ENCODE peak calls at places on chromosomes 7 and 10, in five cellular contexts. One of them, this sample, is unnamed.
A peak's percentile ranks its signal among the peaks of the same experiment; 100 is the strongest.

GRCh38 chr7:44914992-44915607 is 29.8 kb upstream of the PURB start:
- DNase-seq in K562: no peak
- DNase-seq in brain microvascular endothelial cell: no peak
- DNase-seq in CD4-positive, alpha-beta T cell: peak; percentile 57
- DNase-seq in PC-3: no peak
- DNase-seq in this sample: no peak

GRCh38 chr10:81876253-81876731 is 1.3 kb downstream of the NRG3 start:
- DNase-seq in K562: no peak
- DNase-seq in PC-3: no peak
- DNase-seq in brain microvascular endothelial cell: no peak
- DNase-seq in CD4-positive, alpha-beta T cell: no peak
- DNase-seq in this sample: no peak

GRCh38 chr10:69220041-69220451 is at the start of gene HKDC1:
- DNase-seq in K562: no peak
- DNase-seq in CD4-positive, alpha-beta T cell: no peak
- DNase-seq in brain microvascular endothelial cell: no peak
- DNase-seq in PC-3: no peak
- DNase-seq in this sample: no peak

GRCh38 chr10:132451506-132452215 is 54.7 kb downstream of the PWWP2B start:
- DNase-seq in PC-3: no peak
- DNase-seq in brain microvascular endothelial cell: no peak
- DNase-seq in CD4-positive, alpha-beta T cell: no peak
- DNase-seq in K562: no peak
- DNase-seq in this sample: no peak

GRCh38 chr10:34045571-34046190 is 711.2 kb upstream of the NRP1 start:
- DNase-seq in PC-3: peak; percentile 62
- DNase-seq in K562: no peak
- DNase-seq in CD4-positive, alpha-beta T cell: no peak
- DNase-seq in brain microvascular endothelial cell: peak; percentile 5
- DNase-seq in this sample: no peak

GRCh38 chr10:10872706-10873276 is 144.9 kb upstream of the CELF2 start:
- DNase-seq in brain microvascular endothelial cell: peak; percentile 24
- DNase-seq in K562: no peak
- DNase-seq in PC-3: no peak
- DNase-seq in CD4-positive, alpha-beta T cell: no peak
- DNase-seq in this sample: no peak

GRCh38 chr10:72637398-72637857 is 11.5 kb upstream of the MICU1 start:
- DNase-seq in CD4-positive, alpha-beta T cell: no peak
- DNase-seq in PC-3: no peak
- DNase-seq in K562: peak; percentile 95
- DNase-seq in brain microvascular endothelial cell: peak; percentile 61
- DNase-seq in this sample: no peak

GRCh38 chr10:127158663-127159062 is 37.7 kb downstream of the INSYN2A start:
- DNase-seq in K562: no peak
- DNase-seq in CD4-positive, alpha-beta T cell: no peak
- DNase-seq in PC-3: no peak
- DNase-seq in brain microvascular endothelial cell: no peak
- DNase-seq in this sample: no peak

GRCh38 chr7:130719550-130719949 is 14.5 kb downstream of the KLF14 start:
- DNase-seq in K562: no peak
- DNase-seq in PC-3: no peak
- DNase-seq in CD4-positive, alpha-beta T cell: no peak
- DNase-seq in brain microvascular endothelial cell: no peak
- DNase-seq in this sample: no peak

GRCh38 chr10:88386878-88387773 is 196.0 kb downstream of the RNLS start:
- DNase-seq in PC-3: no peak
- DNase-seq in K562: no peak
- DNase-seq in CD4-positive, alpha-beta T cell: no peak
- DNase-seq in brain microvascular endothelial cell: peak; percentile 96
- DNase-seq in this sample: no peak

GRCh38 chr10:93488956-93489528 is 6.9 kb upstream of the MYOF start:
- DNase-seq in brain microvascular endothelial cell: no peak
- DNase-seq in PC-3: no peak
- DNase-seq in CD4-positive, alpha-beta T cell: no peak
- DNase-seq in K562: no peak
- DNase-seq in this sample: no peak

GRCh38 chr7:106178593-106179134 is 66.6 kb upstream of the SYPL1 start:
- DNase-seq in brain microvascular endothelial cell: peak; percentile 39
- DNase-seq in K562: peak; percentile 33
- DNase-seq in PC-3: peak; percentile 86
- DNase-seq in CD4-positive, alpha-beta T cell: no peak
- DNase-seq in this sample: peak; percentile 71

GRCh38 chr10:34544400-34544799 is 270.7 kb downstream of the PARD3 start:
- DNase-seq in brain microvascular endothelial cell: no peak
- DNase-seq in PC-3: no peak
- DNase-seq in K562: no peak
- DNase-seq in CD4-positive, alpha-beta T cell: no peak
- DNase-seq in this sample: no peak

GRCh38 chr7:38007096-38007495 is 86.7 kb downstream of the EPDR1 start:
- DNase-seq in brain microvascular endothelial cell: no peak
- DNase-seq in CD4-positive, alpha-beta T cell: no peak
- DNase-seq in K562: no peak
- DNase-seq in PC-3: no peak
- DNase-seq in this sample: no peak

GRCh38 chr10:49398986-49399385 is 3.1 kb upstream of the DRGX start:
- DNase-seq in PC-3: no peak
- DNase-seq in CD4-positive, alpha-beta T cell: no peak
- DNase-seq in K562: no peak
- DNase-seq in brain microvascular endothelial cell: no peak
- DNase-seq in this sample: no peak

GRCh38 chr7:102094311-102094710 is 192.4 kb upstream of the SH2B2 start:
- DNase-seq in brain microvascular endothelial cell: no peak
- DNase-seq in CD4-positive, alpha-beta T cell: no peak
- DNase-seq in K562: no peak
- DNase-seq in PC-3: no peak
- DNase-seq in this sample: no peak

GRCh38 chr7:117652943-117653700 is 173.3 kb downstream of the CFTR start:
- DNase-seq in CD4-positive, alpha-beta T cell: no peak
- DNase-seq in brain microvascular endothelial cell: no peak
- DNase-seq in PC-3: no peak
- DNase-seq in K562: no peak
- DNase-seq in this sample: no peak

GRCh38 chr10:105733919-105734318 is 1092.8 kb downstream of the SORCS3 start:
- DNase-seq in CD4-positive, alpha-beta T cell: no peak
- DNase-seq in K562: no peak
- DNase-seq in PC-3: no peak
- DNase-seq in brain microvascular endothelial cell: no peak
- DNase-seq in this sample: no peak

GRCh38 chr10:117004627-117005453 is at the start of gene SHTN1:
- DNase-seq in K562: peak; percentile 85
- DNase-seq in PC-3: peak; percentile 88
- DNase-seq in CD4-positive, alpha-beta T cell: peak; percentile 19
- DNase-seq in brain microvascular endothelial cell: peak; percentile 32
- DNase-seq in this sample: peak; percentile 87

GRCh38 chr7:121744877-121745276 is 128.1 kb upstream of the PTPRZ1 start:
- DNase-seq in brain microvascular endothelial cell: no peak
- DNase-seq in K562: no peak
- DNase-seq in CD4-positive, alpha-beta T cell: no peak
- DNase-seq in PC-3: no peak
- DNase-seq in this sample: no peak

GRCh38 chr10:132419631-132420468 is 22.9 kb downstream of the PWWP2B start:
- DNase-seq in K562: no peak
- DNase-seq in PC-3: no peak
- DNase-seq in brain microvascular endothelial cell: no peak
- DNase-seq in CD4-positive, alpha-beta T cell: no peak
- DNase-seq in this sample: no peak

GRCh38 chr10:77463967-77464745 is 173.5 kb downstream of the KCNMA1 start:
- DNase-seq in CD4-positive, alpha-beta T cell: no peak
- DNase-seq in brain microvascular endothelial cell: peak; percentile 45
- DNase-seq in PC-3: peak; percentile 65
- DNase-seq in K562: no peak
- DNase-seq in this sample: no peak

GRCh38 chr10:131155903-131156285 is 155.6 kb downstream of the TCERG1L start:
- DNase-seq in brain microvascular endothelial cell: no peak
- DNase-seq in CD4-positive, alpha-beta T cell: no peak
- DNase-seq in K562: no peak
- DNase-seq in PC-3: no peak
- DNase-seq in this sample: no peak

GRCh38 chr7:4838626-4839334 is 23.1 kb downstream of the PAPOLB start:
- DNase-seq in CD4-positive, alpha-beta T cell: no peak
- DNase-seq in brain microvascular endothelial cell: no peak
- DNase-seq in K562: no peak
- DNase-seq in PC-3: no peak
- DNase-seq in this sample: no peak

GRCh38 chr10:53256623-53257022 is 484.0 kb upstream of the MBL2 start:
- DNase-seq in K562: no peak
- DNase-seq in brain microvascular endothelial cell: no peak
- DNase-seq in PC-3: peak; percentile 100
- DNase-seq in CD4-positive, alpha-beta T cell: no peak
- DNase-seq in this sample: no peak

GRCh38 chr10:128522551-128523289 is 396.5 kb upstream of the MKI67 start:
- DNase-seq in PC-3: no peak
- DNase-seq in brain microvascular endothelial cell: no peak
- DNase-seq in K562: peak; percentile 6
- DNase-seq in CD4-positive, alpha-beta T cell: no peak
- DNase-seq in this sample: no peak

GRCh38 chr10:5737352-5737751 is 52.7 kb downstream of the TASOR2 start:
- DNase-seq in brain microvascular endothelial cell: no peak
- DNase-seq in PC-3: no peak
- DNase-seq in CD4-positive, alpha-beta T cell: no peak
- DNase-seq in K562: no peak
- DNase-seq in this sample: no peak

GRCh38 chr7:114468844-114469243 is 54.2 kb downstream of the FOXP2 start:
- DNase-seq in PC-3: no peak
- DNase-seq in K562: no peak
- DNase-seq in CD4-positive, alpha-beta T cell: no peak
- DNase-seq in brain microvascular endothelial cell: no peak
- DNase-seq in this sample: no peak

GRCh38 chr10:93993782-93994668 is at the start of gene PLCE1:
- DNase-seq in CD4-positive, alpha-beta T cell: no peak
- DNase-seq in K562: peak; percentile 34
- DNase-seq in PC-3: peak; percentile 69
- DNase-seq in brain microvascular endothelial cell: no peak
- DNase-seq in this sample: peak; percentile 23

GRCh38 chr7:155269766-155270585 is 27.7 kb upstream of the INSIG1 start:
- DNase-seq in brain microvascular endothelial cell: peak; percentile 73
- DNase-seq in CD4-positive, alpha-beta T cell: no peak
- DNase-seq in K562: no peak
- DNase-seq in PC-3: no peak
- DNase-seq in this sample: no peak

GRCh38 chr10:69411476-69411875 is 5.2 kb downstream of the TACR2 start:
- DNase-seq in K562: peak; percentile 64
- DNase-seq in PC-3: no peak
- DNase-seq in brain microvascular endothelial cell: no peak
- DNase-seq in CD4-positive, alpha-beta T cell: no peak
- DNase-seq in this sample: no peak

GRCh38 chr7:77453531-77453930 is 37.4 kb upstream of the GSAP start:
- DNase-seq in brain microvascular endothelial cell: peak; percentile 39
- DNase-seq in CD4-positive, alpha-beta T cell: no peak
- DNase-seq in K562: no peak
- DNase-seq in PC-3: peak; percentile 49
- DNase-seq in this sample: peak; percentile 17
- H3K27ac ChIP-seq in brain microvascular endothelial cell: no peak overlapping the region
- H3K27ac ChIP-seq in CD4-positive, alpha-beta T cell: no peak overlapping the region
- H3K27ac ChIP-seq in K562: no peak overlapping the region
- H3K27ac ChIP-seq in PC-3: peak overlapping the region; percentile 89
- H3K27ac ChIP-seq in this sample: no peak overlapping the region

GRCh38 chr7:139987691-139988516 is 74.8 kb downstream of the PARP12 start:
- DNase-seq in PC-3: no peak
- DNase-seq in brain microvascular endothelial cell: no peak
- DNase-seq in K562: no peak
- DNase-seq in CD4-positive, alpha-beta T cell: no peak
- DNase-seq in this sample: no peak
- TF ChIP-seq CTCF in PC-3: peak; percentile 34
- TF ChIP-seq CTCF in brain microvascular endothelial cell: peak; percentile 25
- TF ChIP-seq CTCF in K562: peak; percentile 33
- TF ChIP-seq CTCF in CD4-positive, alpha-beta T cell: no peak
- TF ChIP-seq CTCF in this sample: no peak

GRCh38 chr10:120266037-120266436 is 191.0 kb upstream of the PLPP4 start:
- DNase-seq in CD4-positive, alpha-beta T cell: no peak
- DNase-seq in PC-3: no peak
- DNase-seq in K562: no peak
- DNase-seq in brain microvascular endothelial cell: no peak
- DNase-seq in this sample: no peak

GRCh38 chr10:120260446-120260845 is 196.6 kb upstream of the PLPP4 start:
- DNase-seq in K562: no peak
- DNase-seq in CD4-positive, alpha-beta T cell: no peak
- DNase-seq in brain microvascular endothelial cell: no peak
- DNase-seq in PC-3: no peak
- DNase-seq in this sample: no peak

DNA sequence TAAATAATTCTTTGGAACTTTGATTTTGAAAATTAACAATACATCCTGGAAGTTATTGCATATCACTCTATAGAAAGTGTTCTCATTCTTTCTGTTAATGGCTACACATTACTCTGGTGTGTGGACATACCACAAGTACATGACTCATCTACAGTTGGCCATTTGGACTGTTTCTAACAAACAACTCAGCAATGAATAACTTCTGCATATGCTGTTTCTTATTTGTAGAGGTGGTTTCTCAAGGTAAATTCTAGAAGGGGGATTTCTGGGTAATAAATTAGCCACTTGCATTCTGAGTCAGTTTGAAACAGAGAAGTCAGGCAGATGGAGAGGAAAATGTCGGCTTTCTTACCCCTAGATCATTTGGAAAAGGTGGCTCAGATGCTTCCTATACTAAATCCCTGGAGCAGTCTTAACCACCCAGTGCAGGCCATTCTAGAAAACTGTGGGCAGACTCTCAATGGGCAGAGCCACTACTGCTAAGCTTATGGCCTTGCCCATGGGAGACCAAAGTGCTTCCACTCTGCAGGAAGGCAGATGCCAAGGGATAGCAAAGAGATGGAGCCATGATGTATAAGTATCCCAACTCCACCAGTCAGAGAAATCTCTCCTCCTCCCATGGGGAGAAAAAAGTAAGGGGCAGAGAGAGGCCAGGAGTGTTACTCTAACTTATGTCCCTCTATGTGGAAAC is 194.0 kb upstream of the PLPP4 start:
- DNase-seq in PC-3: peak; percentile 61
- DNase-seq in CD4-positive, alpha-beta T cell: no peak
- DNase-seq in K562: no peak
- DNase-seq in brain microvascular endothelial cell: no peak
- DNase-seq in this sample: no peak
- H3K27me3 ChIP-seq in PC-3: no peaks in the 10 kb centered on the region
- H3K27me3 ChIP-seq in CD4-positive, alpha-beta T cell: peaks cover 12% of the 10 kb centered on the region
- H3K27me3 ChIP-seq in K562: no peaks in the 10 kb centered on the region
- H3K27me3 ChIP-seq in brain microvascular endothelial cell: no peaks in the 10 kb centered on the region
- H3K27me3 ChIP-seq in this sample: no peaks in the 10 kb centered on the region

DNA sequence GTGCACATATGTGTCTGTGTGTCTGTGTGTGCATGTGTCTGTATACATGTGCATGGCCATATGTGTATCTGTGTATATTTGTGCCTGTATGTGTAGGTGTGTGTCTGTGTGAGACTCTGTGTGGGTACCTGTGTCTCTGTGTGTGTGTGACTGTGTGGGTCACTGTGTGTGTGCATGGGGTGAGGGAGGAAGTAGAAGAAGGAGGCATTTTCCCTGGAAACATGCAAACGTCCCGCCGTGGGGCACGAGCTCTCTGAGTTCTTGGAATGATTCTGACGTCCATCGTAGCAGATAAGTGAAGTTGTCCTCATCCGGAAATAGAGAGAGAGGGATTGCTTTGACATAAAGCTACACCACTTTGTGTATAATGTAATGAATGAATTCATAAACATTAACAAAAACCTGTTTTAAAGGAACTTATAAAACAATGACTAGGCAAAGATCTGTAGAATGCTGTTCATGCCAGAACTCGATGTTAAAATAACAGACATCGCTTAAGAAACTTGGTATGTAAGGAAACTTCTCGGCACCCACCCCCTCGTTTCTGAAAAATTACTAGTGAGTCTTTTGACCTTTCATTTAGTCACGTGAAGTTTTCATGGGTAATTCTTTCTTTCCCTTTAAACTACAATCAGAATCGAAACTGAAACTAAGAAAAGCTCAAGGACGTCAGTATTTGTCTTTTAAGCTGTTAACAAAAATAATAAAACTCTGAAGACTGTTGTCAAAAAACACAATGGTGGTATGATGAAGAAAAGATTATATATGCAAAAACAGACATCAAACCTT is 43.6 kb upstream of the KLF6 start:
- DNase-seq in K562: peak; percentile 70
- DNase-seq in PC-3: peak; percentile 31
- DNase-seq in brain microvascular endothelial cell: peak; percentile 73
- DNase-seq in CD4-positive, alpha-beta T cell: peak; percentile 37
- DNase-seq in this sample: no peak
- H3K27ac ChIP-seq in K562: peak overlapping the region; percentile 72
- H3K27ac ChIP-seq in PC-3: peak overlapping the region; percentile 37
- H3K27ac ChIP-seq in brain microvascular endothelial cell: peak overlapping the region; percentile 76
- H3K27ac ChIP-seq in CD4-positive, alpha-beta T cell: peak overlapping the region; percentile 61
- H3K27ac ChIP-seq in this sample: peak overlapping the region; percentile 49